ENCODE peak calls at places on chromosome 5, in six cellular contexts. Q, F, A, W, Z and P are unnamed samples.

GRCh38 chr5:94577466-94578245 is 40.7 kb downstream of the KIAA0825 start:
- DNase-seq in W (no peak), A (peak), F (peak), Z (no peak), Q (peak), P (peak)

GRCh38 chr5:159230657-159231056 is 21.3 kb upstream of the RNF145 start:
- DNase-seq in Z (no peak), W (no peak), Q (no peak), F (no peak), A (no peak), P (no peak)

GRCh38 chr5:133992429-133993151 is 12.2 kb downstream of the VDAC1 start:
- DNase-seq in A (no peak), Z (no peak), W (no peak), F (no peak), Q (no peak), P (no peak)

GRCh38 chr5:78504726-78505431 is 143.7 kb downstream of the LHFPL2 start:
- DNase-seq in A (peak), W (peak), F (peak), Q (no peak), Z (peak), P (peak)

GRCh38 chr5:57626703-57627102 is 144.1 kb upstream of the ACTBL2 start:
- DNase-seq in Z (no peak), F (no peak), A (peak), W (no peak), Q (no peak), P (peak)

GRCh38 chr5:113340537-113340936 is 94.3 kb downstream of the TSSK1B start:
- DNase-seq in Q (no peak), W (no peak), A (no peak), F (peak), Z (no peak), P (peak)

GRCh38 chr5:37658440-37658839 is 181.4 kb downstream of the GDNF start:
- DNase-seq in Q (no peak), Z (no peak), A (no peak), F (peak), W (no peak), P (no peak)

GRCh38 chr5:136012041-136012804 is 16.6 kb upstream of the TGFBI start:
- DNase-seq in W (no peak), A (peak), Z (peak), F (peak), Q (peak), P (peak)